ENCODE peak calls at places on chromosomes 4 and X, in four cellular contexts. Q, F, P and G are unnamed samples.

GRCh38 chr4:113684534-113685091 is 76.9 kb downstream of the CAMK2D start:
- DNase-seq in Q (no peak), F (no peak), P (peak; percentile 85), G (peak; percentile 49)

GRCh38 chr4:53622739-53623151 is 31.5 kb upstream of the LNX1 start:
- DNase-seq in Q (no peak), F (no peak), P (no peak), G (no peak)

GRCh38 chr4:138796761-138797160 is 218.8 kb upstream of the NOCT start:
- DNase-seq in Q (no peak), F (no peak), P (no peak), G (no peak)

GRCh38 chr4:59904331-59904730 is 1295.8 kb upstream of the ADGRL3 start:
- DNase-seq in Q (no peak), F (no peak), P (no peak), G (no peak)

GRCh38 chr4:155546451-155546850 is 120.2 kb upstream of the GUCY1A1 start:
- DNase-seq in Q (no peak), F (no peak), P (no peak), G (no peak)

GRCh38 chr4:113327513-113327912 is 278.1 kb downstream of the ANK2 start:
- DNase-seq in Q (no peak), F (no peak), P (no peak), G (no peak)

GRCh38 chrX:108138814-108139213 is 47.2 kb downstream of the ATG4A start:
- DNase-seq in Q (no peak), F (no peak), P (no peak), G (no peak)

GRCh38 chr4:108821056-108821925 is 58.4 kb upstream of the ETNPPL start:
- DNase-seq in Q (no peak), F (no peak), P (no peak), G (no peak)

GRCh38 chr4:121138014-121138413 is 26.1 kb downstream of the TNIP3 start:
- DNase-seq in Q (no peak), F (no peak), P (no peak), G (no peak)

GRCh38 chr4:159855731-159856130 is 752.9 kb downstream of the RAPGEF2 start:
- DNase-seq in Q (no peak), F (no peak), P (no peak), G (no peak)

GRCh38 chr4:74206088-74206826 is 48.3 kb downstream of the MTHFD2L start:
- DNase-seq in Q (peak; percentile 46), F (no peak), P (no peak), G (no peak)

GRCh38 chrX:17922303-17922702 is 61.2 kb upstream of the RAI2 start:
- DNase-seq in Q (no peak), F (peak; percentile 6), P (no peak), G (no peak)

GRCh38 chrX:74450803-74451449 is 29.6 kb downstream of the SLC16A2 start:
- DNase-seq in Q (no peak), F (no peak), P (no peak), G (no peak)

GRCh38 chr4:55547461-55547770 is 707 bp upstream of the CLOCK start:
- DNase-seq in Q (no peak), F (no peak), P (no peak), G (no peak)

GRCh38 chr4:155735506-155735905 is 23.3 kb upstream of the GUCY1B1 start:
- DNase-seq in Q (no peak), F (no peak), P (no peak), G (no peak)

GRCh38 chrX:131063613-131064012 is 5.5 kb downstream of the ARHGAP36 start:
- DNase-seq in Q (no peak), F (peak; percentile 20), P (no peak), G (peak; percentile 41)

GRCh38 chr4:15938182-15938581 is 358 bp downstream of the FGFBP1 start:
- DNase-seq in Q (no peak), F (no peak), P (no peak), G (peak; percentile 30)

GRCh38 chr4:130714006-130714405 is 1618.1 kb downstream of the C4orf33 start:
- DNase-seq in Q (no peak), F (no peak), P (no peak), G (no peak)

GRCh38 chr4:42513748-42514490 is 116.6 kb downstream of the SHISA3 start:
- DNase-seq in Q (no peak), F (no peak), P (no peak), G (no peak)

GRCh38 chr4:16122784-16123183 is 39.0 kb upstream of the PROM1 start:
- DNase-seq in Q (no peak), F (no peak), P (no peak), G (no peak)

GRCh38 chrX:155094468-155095061 is 23.3 kb downstream of the BRCC3 start:
- DNase-seq in Q (no peak), F (peak; percentile 26), P (peak; percentile 20), G (peak; percentile 27)

GRCh38 chr4:10336471-10336870 is 120.8 kb downstream of the ZNF518B start:
- DNase-seq in Q (no peak), F (no peak), P (no peak), G (no peak)

GRCh38 chrX:56232221-56233082 is at the start of gene KLF8:
- DNase-seq in Q (no peak), F (peak; percentile 41), P (no peak), G (peak; percentile 18)

GRCh38 chrX:48905090-48905790 is 6.2 kb downstream of the SLC35A2 start:
- DNase-seq in Q (no peak), F (no peak), P (no peak), G (no peak)

GRCh38 chrX:48904180-48904579 is 6.5 kb downstream of the PQBP1 start:
- DNase-seq in Q (no peak), F (no peak), P (no peak), G (no peak)

GRCh38 chrX:48903290-48903689 is 5.6 kb downstream of the PQBP1 start:
- DNase-seq in Q (no peak), F (no peak), P (no peak), G (no peak)

GRCh38 chrX:48902776-48903175 is 5.0 kb downstream of the PQBP1 start:
- DNase-seq in Q (no peak), F (no peak), P (no peak), G (no peak)

GRCh38 chrX:48904626-48905025 is 6.8 kb downstream of the SLC35A2 start:
- DNase-seq in Q (no peak), F (no peak), P (no peak), G (no peak)
- TF ChIP-seq TARDBP in Q (no peak), F (no peak), P (no peak), G (no peak)

DNA sequence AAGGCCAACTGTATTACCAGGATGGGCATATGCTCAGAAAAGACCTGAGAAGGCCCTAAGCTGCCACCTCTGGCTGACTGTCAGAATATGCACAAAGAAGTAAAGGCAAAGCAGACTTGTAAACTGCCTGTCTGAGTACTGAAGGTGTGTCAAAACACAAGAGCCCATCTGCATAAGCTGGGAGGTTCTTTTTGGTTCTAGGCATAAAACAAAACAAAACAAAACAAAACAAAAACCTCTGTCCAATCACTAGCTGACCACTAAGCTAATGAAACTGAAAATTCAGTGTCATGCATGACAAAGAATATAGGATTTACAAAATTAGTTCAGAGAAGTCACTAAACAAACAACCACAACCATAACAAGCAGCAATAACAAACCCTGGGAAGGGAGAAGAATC is 20.6 kb downstream of the SH3D19 start:
- DNase-seq in Q (no peak), F (no peak), P (no peak), G (no peak)
- TF ChIP-seq TARDBP in Q (no peak), F (no peak), P (no peak), G (no peak)

GRCh38 chr4:95798003-95798402 is 41.9 kb upstream of the PDHA2 start:
- DNase-seq in Q (no peak), F (no peak), P (no peak), G (no peak)
- TF ChIP-seq TARDBP in Q (no peak), F (no peak), P (no peak), G (no peak)

GRCh38 chr4:8082517-8083055 is 76.0 kb downstream of the ABLIM2 start:
- DNase-seq in Q (no peak), F (no peak), P (no peak), G (no peak)
- TF ChIP-seq TARDBP in Q (no peak), F (no peak), P (no peak), G (no peak)

DNA sequence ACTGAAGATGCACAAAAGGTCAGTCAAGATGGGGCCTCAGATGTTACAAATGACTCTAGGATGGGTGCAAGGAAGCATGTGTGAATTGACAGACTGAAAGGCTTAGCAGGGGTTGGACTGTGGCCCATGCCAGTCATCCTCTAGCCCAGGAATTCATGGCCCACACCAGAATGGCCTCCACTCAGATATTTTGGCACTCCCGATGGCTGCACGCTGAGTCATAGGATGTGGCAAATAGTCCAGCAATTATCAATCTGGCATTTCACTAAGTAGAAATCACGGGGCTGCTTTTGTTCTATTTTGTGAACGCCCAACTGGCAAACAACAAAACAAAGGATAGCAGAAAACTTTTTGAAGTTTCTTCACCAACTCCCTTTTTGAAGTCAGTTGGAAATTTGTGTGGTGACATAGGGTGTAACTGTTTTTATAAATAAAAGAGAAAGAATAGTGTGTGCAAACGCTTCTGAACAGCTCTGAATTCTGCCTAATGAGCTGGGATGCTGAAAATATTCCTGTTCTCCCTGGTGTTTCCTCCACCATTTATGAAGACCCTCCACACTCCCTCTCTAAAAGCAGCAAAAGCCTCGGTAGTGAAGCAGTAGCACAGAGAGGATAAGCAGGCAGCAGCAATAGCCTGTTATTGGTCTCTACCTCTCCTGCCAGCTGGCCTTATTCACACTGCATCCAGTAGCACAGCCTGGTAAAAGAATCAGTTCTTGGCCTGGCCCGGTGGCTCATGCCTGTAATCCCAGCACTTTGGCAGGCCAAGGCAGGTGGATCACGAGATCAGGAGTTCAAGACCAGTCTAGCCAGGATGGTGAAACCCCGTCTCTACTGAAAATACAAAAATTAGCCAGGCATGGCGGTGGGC is 406.2 kb downstream of the IQCM start:
- DNase-seq in Q (no peak), F (no peak), P (no peak), G (no peak)
- TF ChIP-seq TARDBP in Q (no peak), F (no peak), P (no peak), G (no peak)

GRCh38 chrX:11407331-11408110 is 114.3 kb downstream of the AMELX start:
- DNase-seq in Q (no peak), F (no peak), P (no peak), G (no peak)
- TF ChIP-seq TARDBP in Q (no peak), F (no peak), P (no peak), G (no peak)

DNA sequence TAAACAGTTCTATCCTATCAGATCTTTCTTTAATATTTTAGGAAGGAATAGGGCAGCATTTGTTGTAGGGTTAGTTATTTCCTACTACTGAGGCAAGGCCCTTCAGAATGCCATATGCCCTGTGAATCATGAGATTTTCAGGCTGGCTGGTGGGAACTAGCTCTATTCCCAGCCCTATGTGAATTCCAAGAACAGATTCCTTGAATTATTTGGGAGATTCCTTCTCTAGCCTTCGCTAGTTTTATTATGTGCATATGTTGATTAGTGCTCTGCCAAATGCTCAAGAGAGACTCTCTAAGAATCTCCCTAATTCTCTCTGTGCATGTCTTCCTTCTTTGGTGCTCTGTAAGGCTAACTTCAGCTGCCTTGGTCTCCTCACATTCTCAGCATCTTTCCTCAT is 79.6 kb downstream of the VMA21 start:
- DNase-seq in Q (no peak), F (no peak), P (no peak), G (no peak)
- TF ChIP-seq TARDBP in Q (no peak), F (no peak), P (no peak), G (no peak)

DNA sequence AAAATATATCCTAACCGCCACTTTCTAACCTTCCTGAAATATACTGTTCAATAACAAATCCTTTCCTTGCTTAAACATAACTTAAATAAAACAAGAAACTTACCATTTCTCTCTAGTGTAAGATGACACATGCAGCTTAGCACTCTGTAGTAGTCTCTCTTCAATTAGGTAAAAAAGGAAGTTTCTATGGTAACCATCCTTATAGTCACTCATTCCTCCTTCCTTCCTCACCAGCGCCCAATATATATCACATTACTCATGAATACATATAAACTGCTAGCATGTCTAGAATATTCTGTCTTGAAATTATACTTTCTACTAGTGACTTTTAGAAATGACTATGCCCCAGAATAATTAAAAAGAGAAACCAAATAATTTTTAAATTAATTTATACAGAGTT is 112.2 kb downstream of the SNCA start:
- DNase-seq in Q (no peak), F (no peak), P (no peak), G (no peak)
- TF ChIP-seq TARDBP in Q (no peak), F (no peak), P (no peak), G (no peak)